ENCODE peak calls at places on chromosomes 16 and 17, in six cellular contexts. L is stimulated activated CD8-positive, alpha-beta memory T cell treated with anti-CD3 and anti-CD28 coated beads, Interleukin-4, amount 100 ng/mL, for 1 hour; O is RCC 7860; M is nucleus accumbens; Y is stromal cell of bone marrow; S is putamen. I is an unnamed sample.

GRCh38 chr16:56643833-56644232 is 5.4 kb downstream of the MT1A start:
- DNase-seq in L (no peak), Y (no peak), O (no peak), M (no peak), S (no peak), I (no peak)

GRCh38 chr16:83403751-83404150 is 404.0 kb upstream of the HSBP1 start:
- DNase-seq in O (peak), Y (peak), M (no peak), S (no peak), L (no peak), I (no peak)

GRCh38 chr17:45387739-45388138 is 44.9 kb downstream of the ARHGAP27 start:
- DNase-seq in L (no peak), S (no peak), O (no peak), Y (no peak), M (no peak), I (no peak)

GRCh38 chr17:29664743-29665479 is 42.2 kb upstream of the CORO6 start:
- DNase-seq in Y (peak), L (no peak), M (no peak), S (no peak), O (peak), I (no peak)

GRCh38 chr16:426115-426905 is 861 bp downstream of the RAB11FIP3 start:
- DNase-seq in S (no peak), O (no peak), L (no peak), Y (no peak), M (no peak), I (no peak)

GRCh38 chr16:62190426-62190825 is 154.2 kb upstream of the CDH8 start:
- DNase-seq in S (peak), Y (no peak), M (no peak), L (no peak), O (no peak), I (no peak)

GRCh38 chr16:25258856-25259179 is 1.2 kb upstream of the ZKSCAN2 start:
- DNase-seq in O (no peak), S (no peak), M (no peak), Y (no peak), L (no peak), I (no peak)

GRCh38 chr17:73976147-73976546 is 227.3 kb upstream of the RPL38 start:
- DNase-seq in L (no peak), M (no peak), S (no peak), Y (no peak), O (no peak), I (no peak)

GRCh38 chr16:51762081-51762995 is 611.3 kb upstream of the SALL1 start:
- DNase-seq in L (peak), M (peak), O (peak), S (peak), Y (peak), I (peak)

GRCh38 chr16:66517586-66518263 is 32.2 kb downstream of the TK2 start:
- DNase-seq in S (no peak), Y (no peak), M (no peak), O (no peak), L (no peak), I (no peak)

GRCh38 chr16:89103781-89104180 is 10.1 kb downstream of the ACSF3 start:
- DNase-seq in L (no peak), O (no peak), M (no peak), Y (no peak), S (no peak), I (no peak)

GRCh38 chr16:28549301-28549899 is 4.3 kb upstream of the SGF29 start:
- DNase-seq in S (no peak), M (no peak), O (no peak), Y (no peak), L (no peak), I (no peak)

GRCh38 chr17:64066709-64067108 is 46.3 kb upstream of the ICAM2 start:
- DNase-seq in M (no peak), L (no peak), O (no peak), Y (no peak), S (no peak), I (no peak)

GRCh38 chr17:78137392-78138203 is 7.0 kb downstream of the TMC8 start:
- DNase-seq in S (no peak), O (no peak), M (no peak), Y (no peak), L (no peak), I (no peak)